ENCODE peak calls at places on chromosomes 12 and 14, in six cellular contexts. L, Y, R, J, Q and F are unnamed samples.

GRCh38 chr12:29562167-29562776 is 64.8 kb upstream of the OVCH1 start:
- DNase-seq in L (no peak), Y (no peak), R (peak), J (no peak), Q (no peak), F (peak)

GRCh38 chr12:100128509-100128908 is 14.2 kb downstream of the BLTP3B start:
- DNase-seq in L (no peak), Y (peak), R (peak), J (peak), Q (no peak), F (peak)

GRCh38 chr12:106648736-106649135 is 65.9 kb downstream of the RFX4 start:
- DNase-seq in L (no peak), Y (no peak), R (no peak), J (no peak), Q (no peak), F (no peak)

GRCh38 chr14:38989917-38990546 is 113.0 kb downstream of the SEC23A start:
- DNase-seq in L (no peak), Y (no peak), R (no peak), J (no peak), Q (no peak), F (peak)

GRCh38 chr14:25411933-25412757 is 362.2 kb upstream of the STXBP6 start:
- DNase-seq in L (no peak), Y (no peak), R (no peak), J (peak), Q (no peak), F (no peak)

GRCh38 chr12:47604474-47604873 is 101.4 kb downstream of the RPAP3 start:
- DNase-seq in L (no peak), Y (no peak), R (no peak), J (no peak), Q (no peak), F (peak)

GRCh38 chr12:95600567-95600966 is 49.3 kb upstream of the USP44 start:
- DNase-seq in L (no peak), Y (no peak), R (no peak), J (no peak), Q (no peak), F (no peak)

GRCh38 chr14:91387135-91387849 is 30.3 kb downstream of the CCDC88C start:
- DNase-seq in L (no peak), Y (no peak), R (peak), J (no peak), Q (peak), F (no peak)

GRCh38 chr14:103561381-103562134 is 899 bp downstream of the BAG5 start:
- DNase-seq in L (no peak), Y (peak), R (peak), J (peak), Q (no peak), F (peak)

GRCh38 chr14:93857500-93857899 is 69.2 kb upstream of the PRIMA1 start:
- DNase-seq in L (no peak), Y (no peak), R (no peak), J (no peak), Q (peak), F (no peak)

GRCh38 chr12:67531051-67531450 is 117.5 kb upstream of the DYRK2 start:
- DNase-seq in L (no peak), Y (no peak), R (no peak), J (no peak), Q (no peak), F (no peak)

GRCh38 chr12:96416033-96416790 is 16.0 kb upstream of the CDK17 start:
- DNase-seq in L (no peak), Y (no peak), R (peak), J (no peak), Q (no peak), F (no peak)

GRCh38 chr12:66500094-66500493 is 178.8 kb downstream of the GRIP1 start:
- DNase-seq in L (no peak), Y (no peak), R (no peak), J (no peak), Q (no peak), F (no peak)

GRCh38 chr14:38404100-38404541 is 148.2 kb upstream of the CLEC14A start:
- DNase-seq in L (no peak), Y (no peak), R (peak), J (no peak), Q (no peak), F (no peak)

GRCh38 chr14:74459981-74460380 is 33.1 kb downstream of the NPC2 start:
- DNase-seq in L (no peak), Y (no peak), R (no peak), J (no peak), Q (no peak), F (peak)

GRCh38 chr14:73467800-73468199 is 9.5 kb upstream of the NUMB start:
- DNase-seq in L (no peak), Y (no peak), R (no peak), J (no peak), Q (no peak), F (no peak)